ENCODE peak calls at places on chromosomes 4 and X, in six cellular contexts. T is HepG2, Z is K562, N is A549, A is IMR-90, P is H1. K is an unnamed sample. For H3K4me1, the result is how much of the 10 kb centered on the place peaks cover.

GRCh38 chrX:77412631-77413030 is 34.6 kb upstream of the FGF16 start:
- DNase-seq in P (no peak), A (no peak), Z (no peak), N (no peak), T (no peak), K (no peak)

GRCh38 chr4:98026362-98026761 is 116.9 kb downstream of the STPG2 start:
- DNase-seq in A (no peak), T (no peak), Z (no peak), N (no peak), P (no peak), K (no peak)

GRCh38 chrX:7083468-7084396 is 63.8 kb upstream of the STS start:
- DNase-seq in N (peak), Z (peak), A (peak), P (no peak), T (no peak), K (peak)

GRCh38 chrX:105017641-105018040 is 202.9 kb downstream of the TEX13A start:
- DNase-seq in N (no peak), P (no peak), Z (no peak), T (no peak), A (no peak), K (no peak)

GRCh38 chr4:175823015-175823741 is 11.1 kb upstream of the GPM6A start:
- DNase-seq in Z (no peak), A (no peak), T (no peak), P (no peak), N (no peak), K (peak)

GRCh38 chr4:628821-629635 is 3.7 kb downstream of the PDE6B start:
- DNase-seq in Z (no peak), P (no peak), T (no peak), N (no peak), A (no peak), K (no peak)

GRCh38 chr4:64724689-64725088 is 315.4 kb upstream of the TECRL start:
- DNase-seq in Z (no peak), A (no peak), N (no peak), P (no peak), T (no peak), K (no peak)

GRCh38 chr4:166816901-166817300 is 417.4 kb downstream of the SPOCK3 start:
- DNase-seq in N (peak), A (no peak), T (no peak), P (no peak), Z (no peak), K (no peak)

GRCh38 chr4:152545088-152545487 is 9.2 kb upstream of the FBXW7 start:
- DNase-seq in Z (no peak), T (no peak), A (no peak), N (no peak), P (no peak), K (no peak)

GRCh38 chrX:119989905-119990408 is 46.4 kb upstream of the NKAP start:
- DNase-seq in N (no peak), T (no peak), Z (no peak), P (peak), A (no peak), K (no peak)

GRCh38 chr4:109313168-109314133 is 11.0 kb upstream of the COL25A1 start:
- DNase-seq in N (no peak), P (no peak), A (no peak), T (no peak), Z (no peak), K (no peak)

GRCh38 chr4:56215901-56216300 is 171.4 kb downstream of the AASDH start:
- DNase-seq in N (peak), T (no peak), P (no peak), A (peak), Z (no peak), K (no peak)

GRCh38 chr4:100799767-100800539 is 282.1 kb upstream of the EMCN start:
- DNase-seq in T (no peak), P (no peak), Z (no peak), A (no peak), N (no peak), K (no peak)

GRCh38 chr4:40967550-40967949 is 217.8 kb downstream of the NSUN7 start:
- DNase-seq in T (no peak), A (no peak), N (no peak), Z (no peak), P (no peak), K (no peak)
- TF ChIP-seq USF2 in T (no peak), A (no peak), N (no peak), Z (no peak), P (no peak), K (no peak)

DNA sequence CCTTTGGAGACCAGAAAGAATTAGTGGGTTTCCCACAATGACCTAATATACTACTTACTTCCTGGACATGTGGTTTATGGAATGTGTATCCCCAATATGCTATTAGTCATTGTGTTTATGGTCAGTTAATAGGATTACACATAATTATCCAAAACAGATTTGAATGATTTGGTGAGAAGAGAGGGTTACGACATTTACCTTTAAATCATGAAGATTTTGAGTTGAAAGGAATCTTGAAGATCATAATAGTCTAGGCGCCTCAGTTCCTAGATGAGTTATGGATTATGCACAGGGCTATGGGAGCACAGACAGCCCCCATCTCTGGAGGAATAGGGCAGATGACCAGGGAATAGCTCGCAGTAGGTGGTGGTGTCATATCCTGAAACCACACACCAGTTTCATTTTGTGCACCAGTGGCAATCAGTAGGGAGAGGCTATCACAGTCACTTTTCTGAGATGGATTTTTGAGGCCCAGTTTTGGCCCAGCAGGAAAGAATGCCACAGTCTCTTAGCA is 61.3 kb downstream of the SEPTIN11 start:
- DNase-seq in T (no peak), Z (no peak), N (no peak), A (peak), P (no peak), K (no peak)
- H3K4me1 ChIP-seq in T (under half), Z (under half), N (under half), A (under half), P (under half), K (under half)

GRCh38 chrX:148416931-148417330 is 83.5 kb upstream of the AFF2 start:
- DNase-seq in T (no peak), Z (no peak), A (no peak), N (no peak), P (no peak), K (no peak)

GRCh38 chrX:148417934-148418333 is 82.5 kb upstream of the AFF2 start:
- DNase-seq in P (no peak), Z (no peak), A (no peak), N (no peak), T (no peak), K (no peak)

GRCh38 chrX:148412006-148412405 is 88.4 kb upstream of the AFF2 start:
- DNase-seq in Z (no peak), T (no peak), N (no peak), P (no peak), A (no peak), K (no peak)

GRCh38 chrX:148416142-148416541 is 84.3 kb upstream of the AFF2 start:
- DNase-seq in T (no peak), P (no peak), N (no peak), Z (no peak), A (no peak), K (no peak)
- TF ChIP-seq USF2 in T (no peak), P (no peak), N (no peak), Z (no peak), A (no peak), K (no peak)

GRCh38 chr4:171847751-171848150 is 34.5 kb downstream of the GALNTL6 start:
- DNase-seq in A (no peak), T (no peak), N (no peak), P (no peak), Z (no peak), K (no peak)
- H3K4me1 ChIP-seq in A (under half), T (under half), N (under half), P (under half), Z (under half), K (under half)

DNA sequence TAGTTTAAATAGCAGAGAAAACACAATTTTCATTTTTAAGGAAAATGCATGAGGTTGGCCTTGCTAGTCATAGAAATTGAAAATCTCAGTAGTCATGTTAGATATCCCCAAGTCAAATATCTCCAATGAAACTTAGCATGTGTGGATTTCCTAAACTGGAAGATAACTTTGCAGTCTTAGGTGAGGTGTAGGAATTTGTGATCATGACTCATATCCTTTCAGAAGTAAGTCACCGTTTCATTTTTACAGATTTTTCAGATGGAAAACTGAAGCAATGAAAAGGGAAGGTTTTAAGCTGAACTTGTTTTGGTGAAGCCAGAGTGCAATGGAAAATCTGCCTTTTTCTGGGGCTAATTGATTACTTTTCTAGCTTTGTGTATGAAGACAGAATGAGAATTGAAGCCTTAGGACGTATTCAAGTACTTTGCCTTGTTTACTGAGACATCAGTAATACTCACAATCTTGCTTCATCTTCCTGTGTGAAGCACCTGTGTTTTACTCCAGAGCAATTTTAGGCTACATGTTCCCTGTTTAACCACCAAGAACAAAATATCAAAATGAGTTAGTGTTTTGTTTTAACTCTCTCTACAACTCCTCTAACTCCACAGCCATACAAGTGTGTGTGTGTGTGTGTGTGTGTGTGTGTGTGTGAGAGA is 1662.8 kb upstream of the ADGRL3 start:
- DNase-seq in P (no peak), N (no peak), T (no peak), A (no peak), Z (no peak), K (no peak)
- TF ChIP-seq USF2 in P (no peak), N (no peak), T (no peak), A (no peak), Z (no peak), K (no peak)

GRCh38 chr4:89303177-89303576 is 4.4 kb downstream of the GPRIN3 start:
- DNase-seq in T (no peak), N (peak), P (no peak), Z (no peak), A (no peak), K (no peak)
- H3K4me1 ChIP-seq in T (under half), N (under half), P (under half), Z (under half), A (under half), K (under half)